ENCODE peak calls at places on chromosomes 2 and 18, in four cellular contexts. S is GM12878, M is IMR-90, N is K562. L is an unnamed sample.

GRCh38 chr2:106983305-106983704 is 97.3 kb upstream of the ST6GAL2 start:
- DNase-seq in M (no peak), N (no peak), S (no peak), L (no peak)

GRCh38 chr18:10852610-10853303 is 296.6 kb downstream of the PIEZO2 start:
- DNase-seq in N (no peak), S (no peak), M (no peak), L (no peak)

GRCh38 chr2:238406998-238407285 is 19.8 kb upstream of the ASB1 start:
- DNase-seq in N (no peak), S (no peak), M (no peak), L (no peak)

GRCh38 chr2:236554629-236555282 is 14.9 kb upstream of the ACKR3 start:
- DNase-seq in S (no peak), M (no peak), N (no peak), L (no peak)

GRCh38 chr2:168935810-168936581 is 34.9 kb downstream of the G6PC2 start:
- DNase-seq in N (peak), S (no peak), M (peak), L (no peak)

GRCh38 chr2:201396595-201396994 is 39.5 kb upstream of the FLACC1 start:
- DNase-seq in N (no peak), S (no peak), M (peak), L (no peak)

GRCh38 chr2:38095655-38095995 is 19.7 kb upstream of the CYP1B1 start:
- DNase-seq in M (no peak), N (no peak), S (no peak), L (no peak)

GRCh38 chr2:73718851-73719621 is 18.1 kb downstream of the TPRKB start:
- DNase-seq in M (no peak), N (no peak), S (no peak), L (no peak)

GRCh38 chr2:42117923-42118758 is 51.0 kb upstream of the EML4 start:
- DNase-seq in M (peak), S (peak), N (no peak), L (no peak)

GRCh38 chr18:78303519-78303918 is 676.1 kb upstream of the SALL3 start:
- DNase-seq in M (no peak), S (no peak), N (no peak), L (no peak)

GRCh38 chr2:71067567-71068217 is 756 bp upstream of the NAGK start:
- DNase-seq in S (no peak), N (no peak), M (no peak), L (no peak)

GRCh38 chr2:26745609-26746327 is 18.3 kb upstream of the SLC35F6 start:
- DNase-seq in M (peak), N (peak), S (no peak), L (peak)

GRCh38 chr2:232336241-232336736 is 42.3 kb upstream of the ALPP start:
- DNase-seq in M (no peak), S (no peak), N (no peak), L (no peak)

GRCh38 chr2:150376627-150377335 is 110.7 kb downstream of the RND3 start:
- DNase-seq in S (no peak), M (peak), N (no peak), L (no peak)

GRCh38 chr2:16821696-16822095 is 156.1 kb upstream of the CYRIA start:
- DNase-seq in S (no peak), M (no peak), N (no peak), L (no peak)

GRCh38 chr2:225274751-225275150 is 124.8 kb upstream of the NYAP2 start:
- DNase-seq in S (no peak), N (no peak), M (peak), L (no peak)

GRCh38 chr2:116319935-116320334 is 1494.6 kb upstream of the DDX18 start:
- DNase-seq in S (no peak), N (no peak), M (no peak), L (no peak)

GRCh38 chr2:15937105-15937881 is 3.1 kb upstream of the MYCN start:
- DNase-seq in M (no peak), S (no peak), N (no peak), L (no peak)

GRCh38 chr2:144078802-144079386 is 441.0 kb downstream of the ZEB2 start:
- DNase-seq in N (no peak), M (no peak), S (no peak), L (no peak)

GRCh38 chr2:9462313-9462712 is 12.0 kb upstream of the IAH1 start:
- DNase-seq in M (no peak), N (no peak), S (no peak), L (no peak)

GRCh38 chr2:41992056-41992699 is 55.6 kb upstream of the PKDCC start:
- DNase-seq in S (no peak), N (no peak), M (no peak), L (no peak)

GRCh38 chr18:54679318-54680149 is 88.5 kb downstream of the DYNAP start:
- DNase-seq in N (peak), S (peak), M (peak), L (no peak)

GRCh38 chr2:111662771-111663470 is 221.1 kb downstream of the ANAPC1 start:
- DNase-seq in S (no peak), M (peak), N (no peak), L (peak)

GRCh38 chr2:119223521-119224390 is at the start of gene STEAP3:
- DNase-seq in S (no peak), N (peak), M (peak), L (peak)

GRCh38 chr2:133586978-133587377 is 18.7 kb upstream of the NCKAP5 start:
- DNase-seq in M (no peak), S (no peak), N (no peak), L (no peak)

GRCh38 chr2:151882786-151883445 is 54.7 kb upstream of the ARL5A start:
- DNase-seq in M (no peak), S (no peak), N (no peak), L (no peak)

GRCh38 chr18:11909597-11910026 is 1.5 kb upstream of the MPPE1 start:
- DNase-seq in N (no peak), M (peak), S (no peak), L (no peak)

GRCh38 chr2:64837925-64838641 is 151.1 kb upstream of the SLC1A4 start:
- DNase-seq in S (no peak), N (no peak), M (no peak), L (no peak)

GRCh38 chr18:49920731-49921130 is 107.4 kb upstream of the ACAA2 start:
- DNase-seq in S (no peak), M (no peak), N (no peak), L (no peak)

GRCh38 chr2:112482309-112483046 is 522 bp downstream of the TTL start:
- DNase-seq in S (no peak), N (peak), M (peak), L (peak)

GRCh38 chr2:84449055-84449454 is 10.0 kb downstream of the SUCLG1 start:
- DNase-seq in N (no peak), S (no peak), M (no peak), L (no peak)

GRCh38 chr18:33735428-33735827 is 157.4 kb downstream of the ASXL3 start:
- DNase-seq in M (no peak), N (no peak), S (no peak), L (no peak)

GRCh38 chr18:55790296-55790695 is 202.3 kb upstream of the TCF4 start:
- DNase-seq in S (no peak), M (peak), N (no peak), L (no peak)

GRCh38 chr2:158969162-158969716 is 799 bp downstream of the TANC1 start:
- DNase-seq in M (no peak), N (no peak), S (no peak), L (no peak)

GRCh38 chr18:9612215-9612830 is 2.0 kb downstream of the PPP4R1 start:
- DNase-seq in N (peak), S (no peak), M (peak), L (no peak)

GRCh38 chr18:9094307-9095226 is 7.9 kb upstream of the NDUFV2 start:
- DNase-seq in N (peak), S (no peak), M (peak), L (no peak)

DNA sequence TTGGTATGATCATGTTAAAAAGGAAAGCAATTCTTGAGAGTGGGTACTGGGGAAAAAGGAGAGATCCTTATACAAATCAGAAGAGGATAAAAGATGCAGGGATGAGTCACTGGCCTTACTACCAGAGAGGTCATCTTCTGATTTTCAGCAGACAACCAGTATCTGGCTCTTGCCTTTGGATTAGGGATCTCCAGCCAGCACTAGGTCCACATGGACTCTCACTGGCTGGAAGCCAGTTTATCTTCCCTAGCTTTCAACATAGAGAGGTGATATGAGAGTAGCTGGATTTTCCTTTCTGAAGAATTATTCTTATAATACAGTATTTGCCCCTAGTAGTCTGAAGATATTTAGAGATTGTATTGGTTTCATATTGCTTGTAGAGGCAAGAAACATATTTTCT is 30.2 kb downstream of the CERKL start:
- DNase-seq in N (no peak), S (no peak), M (no peak), L (no peak)
- TF ChIP-seq CHD1 in N (no peak), S (no peak), M (no peak), L (no peak)

DNA sequence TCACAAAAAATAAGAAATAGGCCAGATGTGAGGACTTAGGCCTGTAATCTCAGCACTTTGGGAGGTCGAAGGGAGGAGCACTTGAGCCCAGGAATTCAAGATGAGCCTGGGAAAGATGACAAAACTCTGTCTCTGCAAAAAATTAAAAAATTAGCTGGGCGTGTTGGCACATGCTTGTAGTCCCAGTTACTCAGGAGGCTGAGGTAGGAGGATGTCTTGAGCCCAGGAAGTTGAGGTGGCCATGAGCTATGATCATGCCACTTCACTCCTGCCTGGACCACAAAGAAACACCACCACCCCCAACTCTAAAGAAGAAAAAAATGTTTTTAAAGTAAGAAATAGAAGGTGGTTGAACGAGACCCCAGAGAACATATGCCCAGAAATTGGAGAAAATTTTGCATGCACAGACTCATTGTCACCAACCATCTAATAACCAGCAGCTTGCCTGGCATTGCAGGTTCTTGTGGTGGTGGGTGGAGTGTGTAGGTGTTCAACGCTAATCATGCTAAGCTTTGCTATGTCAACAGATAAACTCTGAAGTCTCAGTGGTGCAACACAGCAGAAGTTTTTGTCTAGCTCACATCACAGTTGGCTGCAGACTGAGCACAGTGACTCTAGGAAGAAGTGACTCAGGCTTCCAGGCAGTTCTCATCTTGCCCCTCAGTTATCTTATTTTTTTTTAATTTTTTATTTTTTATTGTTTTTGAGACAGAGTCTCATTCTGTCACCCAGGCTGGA is 18.6 kb downstream of the ARL4C start:
- DNase-seq in M (peak), S (no peak), N (no peak), L (no peak)
- TF ChIP-seq CHD1 in M (no peak), S (no peak), N (no peak), L (no peak)

GRCh38 chr2:11835403-11835802 is 89.0 kb downstream of the LPIN1 start:
- DNase-seq in M (no peak), N (no peak), S (no peak), L (no peak)

GRCh38 chr2:11831415-11831814 is 85.0 kb downstream of the LPIN1 start:
- DNase-seq in N (no peak), S (no peak), M (no peak), L (no peak)

GRCh38 chr2:11832531-11832930 is 86.1 kb downstream of the LPIN1 start:
- DNase-seq in M (no peak), S (no peak), N (no peak), L (no peak)

GRCh38 chr2:11830708-11831301 is 84.4 kb downstream of the LPIN1 start:
- DNase-seq in S (no peak), M (no peak), N (peak), L (no peak)

DNA sequence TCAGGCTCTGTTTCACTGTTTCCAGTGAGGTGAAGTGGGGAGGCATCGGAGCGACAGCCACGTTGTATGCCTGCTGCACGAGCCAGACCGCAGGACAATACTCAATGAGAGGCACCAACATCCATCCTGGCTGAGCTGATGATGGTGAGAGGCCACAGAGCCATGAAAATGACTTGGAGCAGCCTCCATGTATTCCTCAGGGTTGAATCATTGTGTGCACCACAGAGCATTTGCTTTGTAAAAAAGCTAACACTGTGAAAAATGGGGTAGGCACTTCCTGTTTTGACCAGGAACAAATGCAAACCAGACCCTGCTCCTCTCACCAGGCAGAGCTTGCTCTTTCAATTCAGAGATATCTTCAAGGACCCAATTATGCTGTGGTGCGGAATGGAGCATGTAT is 87.2 kb downstream of the LPIN1 start:
- DNase-seq in M (peak), S (no peak), N (no peak), L (no peak)
- TF ChIP-seq CHD1 in M (no peak), S (no peak), N (no peak), L (no peak)

DNA sequence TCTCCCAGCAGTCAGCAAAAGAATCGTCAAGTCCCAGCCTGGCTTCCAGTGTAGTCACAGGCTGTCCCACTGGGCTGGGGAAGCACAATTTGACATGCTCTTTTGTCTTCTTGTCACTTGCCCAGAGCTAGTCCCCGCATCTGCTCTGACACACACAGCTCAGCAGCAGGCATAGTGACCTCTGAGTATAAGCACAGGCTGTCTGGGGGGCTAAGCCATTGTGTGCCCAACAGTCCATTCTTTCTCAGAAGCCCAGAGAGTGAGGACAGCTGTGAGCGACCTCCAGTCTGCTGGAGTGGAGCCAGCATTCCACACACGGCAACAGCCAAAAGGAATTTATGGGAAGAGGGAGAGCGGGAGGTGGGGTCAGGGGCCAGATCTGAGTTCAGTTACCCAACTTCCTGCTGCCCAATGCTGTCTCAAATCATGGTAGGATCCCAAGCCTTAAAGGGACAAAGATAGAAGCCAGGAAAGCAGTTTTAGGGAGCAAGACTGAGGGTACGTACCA is 59.8 kb upstream of the PPP1CB start:
- DNase-seq in N (no peak), M (peak), S (no peak), L (no peak)
- TF ChIP-seq CHD1 in N (no peak), M (no peak), S (no peak), L (no peak)

DNA sequence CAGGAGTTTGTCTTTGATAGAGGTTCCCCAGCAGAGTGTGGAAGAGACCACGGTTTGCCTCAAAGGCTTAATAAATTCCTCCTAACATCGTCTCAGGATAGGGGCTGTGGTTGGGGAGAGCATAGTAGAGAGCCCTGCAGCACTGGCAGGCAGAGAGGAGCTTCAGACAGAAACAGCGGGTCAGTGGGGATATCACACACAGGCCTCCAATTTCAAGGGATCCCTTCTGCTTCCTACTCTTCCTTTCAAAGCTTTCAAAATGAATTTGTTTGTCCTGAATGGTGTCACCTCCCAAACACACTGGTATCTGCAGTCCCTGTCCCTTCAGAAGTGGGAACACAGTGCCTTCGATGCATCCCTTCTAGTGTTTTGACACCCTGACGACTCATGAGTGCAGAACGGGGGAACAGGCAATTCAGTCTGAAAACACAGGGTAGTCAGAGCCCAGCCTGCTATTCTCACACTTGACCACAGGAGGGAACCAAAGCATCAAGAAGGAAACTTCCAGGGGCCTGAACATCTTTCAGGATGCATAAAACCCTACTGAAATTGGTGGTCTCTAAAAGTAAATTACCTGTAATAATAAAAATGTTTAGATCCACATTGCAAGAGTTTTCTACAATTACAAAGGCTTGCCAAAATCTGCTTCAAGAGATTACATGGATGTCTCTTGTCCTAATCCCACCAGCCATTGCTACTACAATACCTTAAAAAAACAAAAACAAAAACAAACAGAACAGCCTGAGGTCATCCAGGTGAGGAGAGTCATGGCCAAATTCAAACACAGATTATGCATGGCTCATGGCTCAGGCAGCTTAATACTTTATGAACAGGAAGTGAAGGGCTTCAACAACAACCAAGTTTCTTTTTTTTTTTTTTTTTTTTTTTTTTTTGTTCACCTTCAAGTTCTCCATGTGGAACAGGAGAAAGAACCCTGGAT is 49.8 kb downstream of the SLC14A2 start:
- DNase-seq in S (no peak), N (peak), M (peak), L (peak)
- TF ChIP-seq CHD1 in S (no peak), N (no peak), M (no peak), L (no peak)

DNA sequence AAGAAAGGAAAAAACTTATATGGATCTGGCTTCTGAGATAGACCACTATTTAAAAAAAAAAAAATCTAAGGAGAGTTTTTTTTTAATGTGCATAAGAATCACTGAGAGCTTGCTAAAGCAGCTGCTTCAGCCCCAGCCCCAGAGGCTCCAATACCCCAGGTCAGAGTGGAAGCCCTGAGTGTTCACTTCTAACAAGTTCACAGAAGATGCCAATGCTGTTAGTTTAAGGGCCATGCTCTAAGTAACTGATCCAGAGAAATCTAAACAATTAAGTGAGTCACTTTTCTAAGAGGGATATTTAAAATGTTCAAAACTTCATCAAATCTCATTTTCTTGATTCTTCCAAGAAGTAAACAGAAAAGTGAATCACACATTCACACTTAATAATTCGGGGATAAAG is 126.4 kb upstream of the CD226 start:
- DNase-seq in M (peak), S (no peak), N (no peak), L (no peak)
- TF ChIP-seq CHD1 in M (no peak), S (no peak), N (no peak), L (no peak)